ENCODE peak calls at places on chromosomes 2 and 18, in eight cellular contexts. Z is GM23248, T is neural progenitor cell, R is PC-3, O is HCT116, N is hepatocyte, W is SK-N-SH, J is OCI-LY7. C is an unnamed sample.

GRCh38 chr2:105610444-105611327 is 134.0 kb upstream of the NCK2 start:
- DNase-seq in Z (no peak), T (no peak), R (peak), O (no peak), N (no peak), W (no peak), J (no peak), C (no peak)

GRCh38 chr18:32139835-32140283 is 48.2 kb downstream of the RNF138 start:
- DNase-seq in Z (no peak), T (no peak), R (no peak), O (no peak), N (no peak), W (no peak), J (no peak), C (no peak)

GRCh38 chr2:172181840-172182239 is 79.1 kb upstream of the DLX2 start:
- DNase-seq in Z (peak), T (peak), R (no peak), O (no peak), N (peak), W (no peak), J (no peak), C (no peak)

GRCh38 chr2:7758065-7758759 is 841.0 kb downstream of the RNF144A start:
- DNase-seq in Z (peak), T (no peak), R (no peak), O (no peak), N (no peak), W (no peak), J (no peak), C (no peak)

GRCh38 chr2:30681022-30681421 is 126.2 kb downstream of the CAPN13 start:
- DNase-seq in Z (no peak), T (no peak), R (no peak), O (no peak), N (no peak), W (no peak), J (no peak), C (no peak)

GRCh38 chr2:200829258-200829655 is 17.5 kb downstream of the BZW1 start:
- DNase-seq in Z (no peak), T (no peak), R (peak), O (no peak), N (no peak), W (no peak), J (no peak), C (no peak)

GRCh38 chr2:205682239-205683021 is at the start of gene NRP2:
- DNase-seq in Z (peak), T (peak), R (peak), O (peak), N (peak), W (peak), J (peak), C (peak)

GRCh38 chr18:22705328-22705727 is 227.8 kb upstream of the RBBP8 start:
- DNase-seq in Z (peak), T (no peak), R (peak), O (no peak), N (peak), W (no peak), J (no peak), C (no peak)

GRCh38 chr2:127568128-127568527 is 32.6 kb downstream of the MYO7B start:
- DNase-seq in Z (no peak), T (no peak), R (no peak), O (no peak), N (no peak), W (no peak), J (no peak), C (no peak)

GRCh38 chr2:240437861-240438809 is 2.7 kb downstream of the GPC1 start:
- DNase-seq in Z (peak), T (peak), R (peak), O (peak), N (peak), W (peak), J (peak), C (peak)

GRCh38 chr18:11521853-11522252 is 87.5 kb upstream of the SLC35G4 start:
- DNase-seq in Z (peak), T (no peak), R (no peak), O (no peak), N (no peak), W (no peak), J (no peak), C (no peak)

GRCh38 chr2:102114290-102114721 is 28.2 kb upstream of the IL1R1 start:
- DNase-seq in Z (no peak), T (no peak), R (no peak), O (no peak), N (no peak), W (no peak), J (no peak), C (no peak)

GRCh38 chr2:112217854-112218253 is 37.0 kb downstream of the ZC3H8 start:
- DNase-seq in Z (no peak), T (no peak), R (no peak), O (no peak), N (no peak), W (no peak), J (no peak), C (no peak)

GRCh38 chr2:10385933-10386773 is 62.0 kb downstream of the ODC1 start:
- DNase-seq in Z (peak), T (no peak), R (peak), O (no peak), N (no peak), W (no peak), J (no peak), C (no peak)

GRCh38 chr2:12948231-12948962 is 231.7 kb downstream of the TRIB2 start:
- DNase-seq in Z (peak), T (no peak), R (peak), O (no peak), N (peak), W (peak), J (no peak), C (no peak)

GRCh38 chr2:85748948-85749875 is 4.6 kb upstream of the ATOH8 start:
- DNase-seq in Z (peak), T (no peak), R (no peak), O (no peak), N (no peak), W (no peak), J (no peak), C (no peak)

GRCh38 chr18:30248061-30248460 is 794.5 kb downstream of the DSC3 start:
- DNase-seq in Z (no peak), T (no peak), R (no peak), O (no peak), N (no peak), W (no peak), J (no peak), C (no peak)

GRCh38 chr2:100018794-100019193 is 123.6 kb downstream of the AFF3 start:
- DNase-seq in Z (peak), T (no peak), R (peak), O (no peak), N (peak), W (no peak), J (no peak), C (no peak)

GRCh38 chr18:21777814-21778213 is 37.2 kb downstream of the MIB1 start:
- DNase-seq in Z (no peak), T (no peak), R (no peak), O (no peak), N (no peak), W (no peak), J (no peak), C (peak)

GRCh38 chr2:38875576-38876367 is at the start of the genes DHX57 and MORN2:
- DNase-seq in Z (peak), T (peak), R (peak), O (peak), N (peak), W (peak), J (peak), C (peak)

GRCh38 chr2:111157071-111157661 is 36.5 kb downstream of the BCL2L11 start:
- DNase-seq in Z (no peak), T (no peak), R (no peak), O (no peak), N (no peak), W (no peak), J (peak), C (peak)

GRCh38 chr2:218194880-218195279 is 22.1 kb upstream of the ARPC2 start:
- DNase-seq in Z (no peak), T (no peak), R (no peak), O (no peak), N (no peak), W (no peak), J (no peak), C (no peak)

GRCh38 chr18:35117951-35118411 is 76.8 kb downstream of the MAPRE2 start:
- DNase-seq in Z (peak), T (peak), R (no peak), O (no peak), N (no peak), W (no peak), J (no peak), C (no peak)

GRCh38 chr2:69992310-69993047 is 31.0 kb upstream of the ASPRV1 start:
- DNase-seq in Z (no peak), T (no peak), R (no peak), O (no peak), N (no peak), W (no peak), J (no peak), C (no peak)

GRCh38 chr18:35143615-35144596 is 96.9 kb upstream of the ZNF397 start:
- DNase-seq in Z (peak), T (peak), R (peak), O (peak), N (peak), W (peak), J (peak), C (no peak)

GRCh38 chr2:95354925-95355324 is 47.6 kb upstream of the FAHD2A start:
- DNase-seq in Z (no peak), T (no peak), R (no peak), O (no peak), N (no peak), W (no peak), J (no peak), C (no peak)

GRCh38 chr2:26011990-26012856 is 21.7 kb upstream of the RAB10 start:
- DNase-seq in Z (peak), T (peak), R (peak), O (peak), N (peak), W (no peak), J (no peak), C (no peak)

GRCh38 chr18:67896471-67896870 is 380.0 kb upstream of the DSEL start:
- DNase-seq in Z (no peak), T (no peak), R (no peak), O (no peak), N (no peak), W (no peak), J (no peak), C (no peak)

GRCh38 chr2:34373586-34374233 is 774.6 kb upstream of the FAM98A start:
- DNase-seq in Z (no peak), T (no peak), R (no peak), O (no peak), N (no peak), W (no peak), J (no peak), C (no peak)

DNA sequence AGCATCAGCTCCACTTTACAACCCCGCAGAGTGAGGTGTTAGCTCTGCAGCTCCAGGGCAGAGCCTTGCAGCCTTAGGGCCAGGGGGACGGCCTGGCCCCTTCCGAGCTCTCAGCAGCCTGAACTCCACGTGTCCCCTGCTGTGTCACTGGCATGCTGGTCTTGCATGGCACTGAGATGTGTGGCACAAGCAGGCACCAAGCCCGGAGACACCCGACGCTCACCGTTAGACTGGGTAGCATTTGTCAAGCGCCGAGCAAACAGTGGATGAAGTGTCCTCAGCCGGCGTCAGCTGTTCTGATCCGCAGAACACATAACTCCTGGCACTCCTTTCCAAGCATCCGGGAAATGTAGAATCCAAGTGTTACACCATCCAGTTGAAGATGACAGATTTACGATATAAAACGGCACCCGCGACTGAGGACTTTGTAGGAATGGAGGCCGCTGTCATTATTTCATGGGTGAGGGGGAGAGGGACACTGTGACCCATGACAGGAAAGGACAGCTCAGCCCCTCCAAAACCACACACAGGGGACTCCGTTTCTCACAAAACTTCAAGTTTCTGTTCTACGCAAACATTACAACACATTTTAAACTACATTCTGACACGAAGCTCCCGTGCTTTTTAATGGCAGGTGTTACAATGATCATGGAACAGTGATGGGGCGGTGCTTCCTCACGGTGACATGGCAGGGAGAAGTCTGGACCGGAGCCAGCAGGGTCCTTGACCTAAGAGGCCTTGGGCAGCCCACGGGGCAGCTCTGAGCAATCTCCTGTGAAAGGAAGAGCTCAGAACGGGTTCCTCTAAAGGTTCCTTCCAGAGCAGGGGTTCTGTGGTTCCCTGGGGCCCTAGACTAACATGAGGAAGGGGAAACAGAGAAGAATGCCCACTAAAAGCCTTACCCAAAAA is 89.4 kb downstream of the HDAC4 start:
- DNase-seq in Z (peak), T (no peak), R (no peak), O (no peak), N (no peak), W (no peak), J (no peak), C (no peak)
- H3K27ac ChIP-seq in Z (no peak), T (no peak), R (no peak), O (no peak), N (peak), W (no peak), J (no peak), C (no peak)

DNA sequence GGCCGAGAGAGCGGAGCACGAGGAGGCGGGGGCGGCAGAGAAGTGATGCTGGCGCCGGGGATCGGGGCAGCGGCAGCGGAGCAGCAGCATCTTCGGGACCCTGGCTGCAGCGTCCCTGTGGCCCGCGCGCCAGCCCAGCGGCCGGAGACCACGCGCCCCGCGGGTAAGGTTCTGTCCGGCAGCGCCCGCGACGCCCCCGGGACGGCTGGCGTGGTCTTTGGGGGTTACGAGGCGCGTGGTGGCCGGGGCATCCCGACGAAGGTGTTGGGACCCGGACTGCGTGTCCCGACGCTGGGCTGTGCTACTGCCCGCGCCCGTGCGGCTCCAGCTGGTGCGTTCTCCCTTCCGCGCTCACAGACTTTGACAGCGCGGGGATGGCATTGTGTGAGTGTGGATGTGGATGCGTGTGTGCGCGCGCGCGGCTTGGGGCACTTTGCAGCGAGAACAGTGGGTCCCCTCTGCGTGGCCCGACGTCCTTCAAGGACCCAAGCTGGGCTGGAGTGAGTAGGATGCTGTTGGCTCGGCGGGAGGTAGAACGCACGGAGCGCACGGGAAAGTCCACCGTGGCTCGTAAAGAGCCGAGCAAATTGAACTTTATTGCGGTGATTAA is 405.0 kb downstream of the XIRP2 start:
- DNase-seq in Z (peak), T (peak), R (peak), O (no peak), N (peak), W (no peak), J (no peak), C (peak)
- TF ChIP-seq EZH2phosphoT487 in Z (no peak), T (no peak), R (no peak), O (no peak), N (no peak), W (no peak), J (no peak), C (no peak)

DNA sequence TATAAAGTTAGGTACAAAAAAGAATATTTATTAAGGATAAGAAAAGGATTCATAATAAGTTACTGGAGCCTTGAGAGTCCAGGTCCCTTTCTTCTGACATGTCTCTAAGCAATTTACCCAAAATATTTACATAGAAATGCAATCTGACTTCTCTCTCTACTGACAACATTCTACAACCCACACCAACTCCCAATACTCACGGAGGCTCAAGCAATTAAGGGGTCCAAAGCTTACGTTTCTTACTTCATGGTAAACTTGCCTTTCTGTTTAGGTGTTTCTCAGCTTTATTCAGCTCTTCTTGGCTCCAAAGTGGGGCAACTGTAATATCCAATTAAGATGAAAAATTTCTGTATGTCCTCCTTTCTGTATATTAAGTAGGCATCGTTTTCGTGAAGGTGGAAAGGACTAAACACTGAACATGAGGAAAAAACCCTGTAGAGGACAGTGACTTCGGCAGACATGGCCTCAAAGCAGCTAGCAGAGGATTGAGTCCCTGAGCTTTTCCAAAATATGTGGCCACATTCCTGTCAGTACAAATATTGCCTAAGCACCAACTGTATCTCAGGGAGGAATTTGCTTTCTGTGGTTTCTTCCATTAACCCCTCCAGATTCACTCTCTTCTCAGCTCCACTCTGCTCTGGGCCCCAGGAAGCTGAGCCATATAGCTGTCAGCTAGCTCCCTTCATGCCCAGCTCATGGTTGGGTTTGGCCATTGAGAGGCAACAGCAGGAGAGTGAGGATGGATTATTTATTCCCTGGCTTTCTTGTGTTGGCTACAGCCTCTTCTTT is 67.9 kb upstream of the GLS start:
- DNase-seq in Z (peak), T (no peak), R (no peak), O (no peak), N (no peak), W (no peak), J (no peak), C (no peak)
- H3K27ac ChIP-seq in Z (peak), T (no peak), R (no peak), O (no peak), N (peak), W (peak), J (no peak), C (no peak)

GRCh38 chr18:12943200-12943599 is 4.6 kb upstream of the SEH1L start:
- DNase-seq in Z (peak), T (no peak), R (no peak), O (no peak), N (no peak), W (no peak), J (no peak), C (no peak)
- TF ChIP-seq EZH2phosphoT487 in Z (no peak), T (no peak), R (no peak), O (no peak), N (no peak), W (no peak), J (no peak), C (no peak)

GRCh38 chr2:27964067-27964466 is 73.5 kb downstream of the BABAM2 start:
- DNase-seq in Z (no peak), T (no peak), R (no peak), O (no peak), N (no peak), W (no peak), J (no peak), C (no peak)

GRCh38 chr2:27967076-27967475 is 76.5 kb downstream of the BABAM2 start:
- DNase-seq in Z (no peak), T (no peak), R (no peak), O (no peak), N (no peak), W (no peak), J (no peak), C (no peak)

GRCh38 chr2:27963454-27963853 is 72.9 kb downstream of the BABAM2 start:
- DNase-seq in Z (no peak), T (no peak), R (no peak), O (no peak), N (no peak), W (no peak), J (no peak), C (no peak)

GRCh38 chr2:27965841-27966240 is 75.3 kb downstream of the BABAM2 start:
- DNase-seq in Z (no peak), T (no peak), R (no peak), O (no peak), N (no peak), W (no peak), J (no peak), C (peak)

GRCh38 chr2:27966466-27966865 is 75.9 kb downstream of the BABAM2 start:
- DNase-seq in Z (peak), T (no peak), R (no peak), O (no peak), N (peak), W (peak), J (no peak), C (no peak)
- H3K27ac ChIP-seq in Z (no peak), T (no peak), R (no peak), O (no peak), N (peak), W (peak), J (no peak), C (no peak)

DNA sequence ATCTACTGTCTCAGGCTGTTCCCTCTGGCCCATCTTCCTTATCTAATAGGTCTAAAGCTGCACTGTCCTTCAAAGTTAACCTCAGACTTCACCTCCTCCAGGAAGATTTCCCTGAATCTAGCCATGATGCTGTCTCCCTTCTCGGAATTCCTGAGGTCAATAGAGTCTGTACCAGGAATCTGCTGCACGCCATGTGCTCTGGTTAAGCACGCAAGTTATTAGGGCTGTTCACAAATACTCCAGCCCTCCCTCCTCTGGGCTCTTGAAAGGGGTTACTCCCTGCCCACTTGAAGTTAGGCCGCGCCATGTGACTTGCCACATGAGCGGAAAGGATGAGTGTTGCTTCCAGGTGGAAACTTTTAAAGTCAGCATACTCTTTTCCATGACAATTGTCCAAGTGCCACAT is 43.6 kb downstream of the MCFD2 start:
- DNase-seq in Z (no peak), T (no peak), R (no peak), O (no peak), N (no peak), W (no peak), J (no peak), C (no peak)
- TF ChIP-seq EZH2phosphoT487 in Z (no peak), T (no peak), R (no peak), O (no peak), N (no peak), W (no peak), J (no peak), C (no peak)

C was measured in MM.1S.